ENCODE peak calls at places on chromosomes 4 and X, in nine cellular contexts. H is bronchial epithelial cell, A is HFF-Myc, D is HCT116, Z is lower leg skin, G is psoas muscle, F is heart right ventricle, X is mucosa of descending colon, M is esophagus squamous epithelium. L is an unnamed sample.

GRCh38 chr4:42655921-42656735 is 777 bp downstream of the ATP8A1 start:
- DNase-seq in G (peak; percentile 64), H (peak; percentile 2), A (no peak), F (peak; percentile 42), X (peak; percentile 72), M (no peak), D (no peak), Z (peak; percentile 29), L (no peak)

GRCh38 chrX:120823554-120823953 is 52.1 kb downstream of the CT47B1 start:
- DNase-seq in A (no peak), H (peak; percentile 20), D (no peak), F (no peak), M (no peak), G (no peak), Z (no peak), X (no peak), L (no peak)

GRCh38 chr4:165569031-165569430 is 190.2 kb downstream of the CPE start:
- DNase-seq in D (no peak), X (no peak), G (no peak), M (no peak), Z (no peak), F (no peak), H (peak; percentile 13), A (no peak), L (no peak)

GRCh38 chr4:166252487-166253402 is 379.7 kb downstream of the TLL1 start:
- DNase-seq in H (peak; percentile 36), G (no peak), F (no peak), X (no peak), M (no peak), Z (no peak), A (no peak), D (peak; percentile 37), L (no peak)

GRCh38 chr4:17468638-17469221 is 43.2 kb downstream of the QDPR start:
- DNase-seq in X (no peak), M (no peak), A (peak; percentile 24), Z (no peak), F (no peak), H (no peak), G (no peak), D (peak; percentile 12), L (peak; percentile 29)

GRCh38 chr4:110654254-110654635 is 31.4 kb upstream of the PITX2 start:
- DNase-seq in A (no peak), F (no peak), X (no peak), G (no peak), D (no peak), M (no peak), Z (no peak), H (no peak), L (no peak)

GRCh38 chrX:119692241-119693031 is 532 bp downstream of the SEPTIN6 start:
- DNase-seq in M (no peak), F (peak; percentile 24), G (peak; percentile 57), A (no peak), X (peak; percentile 64), Z (no peak), D (no peak), H (peak; percentile 18), L (no peak)

GRCh38 chr4:169707958-169708643 is 49.6 kb downstream of the HPF1 start:
- DNase-seq in F (no peak), A (no peak), X (no peak), D (no peak), G (no peak), H (no peak), M (no peak), Z (no peak), L (peak; percentile 24)

GRCh38 chr4:158193171-158193749 is 17.0 kb upstream of the TMEM144 start:
- DNase-seq in X (no peak), D (peak; percentile 40), F (no peak), H (peak; percentile 52), Z (no peak), A (no peak), M (no peak), G (no peak), L (peak; percentile 4)

GRCh38 chrX:133649659-133650058 is 234.4 kb upstream of the GPC4 start:
- DNase-seq in M (no peak), X (no peak), A (no peak), Z (no peak), G (no peak), D (no peak), F (no peak), H (no peak), L (no peak)

GRCh38 chrX:69309074-69309792 is 144.0 kb upstream of the PJA1 start:
- DNase-seq in F (no peak), D (no peak), Z (no peak), A (no peak), G (no peak), H (no peak), M (no peak), X (no peak), L (no peak)

GRCh38 chr4:147714575-147715401 is 17.1 kb upstream of the ARHGAP10 start:
- DNase-seq in H (peak; percentile 70), A (no peak), G (peak; percentile 70), D (no peak), X (no peak), Z (peak; percentile 72), F (no peak), M (no peak), L (peak; percentile 67)

GRCh38 chr4:114807759-114808404 is 209.3 kb downstream of the UGT8 start:
- DNase-seq in Z (no peak), G (no peak), F (no peak), A (peak; percentile 0), H (peak; percentile 26), X (no peak), M (no peak), D (peak; percentile 42), L (no peak)

GRCh38 chr4:151460434-151460833 is 51.5 kb downstream of the FHIP1A start:
- DNase-seq in G (no peak), Z (no peak), M (no peak), A (no peak), F (no peak), X (no peak), D (no peak), H (no peak), L (no peak)

GRCh38 chrX:108494416-108495095 is 54.9 kb downstream of the COL4A5 start:
- DNase-seq in Z (no peak), F (no peak), A (no peak), X (no peak), D (no peak), G (no peak), M (no peak), H (no peak), L (no peak)

GRCh38 chr4:129246850-129247542 is 151.0 kb downstream of the C4orf33 start:
- DNase-seq in D (no peak), M (no peak), H (no peak), X (no peak), G (no peak), A (no peak), Z (no peak), F (no peak), L (no peak)

GRCh38 chrX:136196691-136197155 is 49.4 kb downstream of the FHL1 start:
- DNase-seq in H (no peak), X (no peak), F (no peak), M (no peak), A (no peak), G (no peak), D (no peak), Z (no peak), L (no peak)
- H3K4me3 ChIP-seq in H (no peak overlapping the region), X (no peak overlapping the region), F (no peak overlapping the region), M (no peak overlapping the region), A (no peak overlapping the region), G (peak overlapping the region; percentile 74), D (no peak overlapping the region), Z (no peak overlapping the region), L (no peak overlapping the region)

GRCh38 chr4:173289351-173289725 is 44.8 kb downstream of the HMGB2 start:
- DNase-seq in F (no peak), Z (no peak), G (no peak), D (no peak), X (no peak), H (no peak), A (no peak), M (no peak), L (no peak)

GRCh38 chr4:173288698-173289350 is 45.3 kb downstream of the HMGB2 start:
- DNase-seq in X (no peak), M (no peak), A (no peak), G (no peak), H (peak; percentile 10), D (no peak), F (no peak), Z (no peak), L (no peak)

GRCh38 chr4:173284463-173284862 is 49.7 kb downstream of the HMGB2 start:
- DNase-seq in X (no peak), Z (no peak), D (no peak), H (no peak), A (no peak), M (no peak), G (no peak), F (no peak), L (no peak)

GRCh38 chr4:173287486-173287885 is 46.7 kb downstream of the HMGB2 start:
- DNase-seq in Z (no peak), X (no peak), G (no peak), A (no peak), D (no peak), H (no peak), M (no peak), F (no peak), L (no peak)

GRCh38 chr4:173288296-173288695 is 45.9 kb downstream of the HMGB2 start:
- DNase-seq in G (no peak), M (peak; percentile 2), A (peak; percentile 33), D (peak; percentile 37), H (peak; percentile 52), F (no peak), X (no peak), Z (peak; percentile 70), L (no peak)
- TF ChIP-seq CTCF in G (peak; percentile 42), M (no peak), A (peak; percentile 58), D (peak; percentile 32), H (peak; percentile 51), F (peak; percentile 63), X (no peak), Z (no peak), L (peak; percentile 35)

DNA sequence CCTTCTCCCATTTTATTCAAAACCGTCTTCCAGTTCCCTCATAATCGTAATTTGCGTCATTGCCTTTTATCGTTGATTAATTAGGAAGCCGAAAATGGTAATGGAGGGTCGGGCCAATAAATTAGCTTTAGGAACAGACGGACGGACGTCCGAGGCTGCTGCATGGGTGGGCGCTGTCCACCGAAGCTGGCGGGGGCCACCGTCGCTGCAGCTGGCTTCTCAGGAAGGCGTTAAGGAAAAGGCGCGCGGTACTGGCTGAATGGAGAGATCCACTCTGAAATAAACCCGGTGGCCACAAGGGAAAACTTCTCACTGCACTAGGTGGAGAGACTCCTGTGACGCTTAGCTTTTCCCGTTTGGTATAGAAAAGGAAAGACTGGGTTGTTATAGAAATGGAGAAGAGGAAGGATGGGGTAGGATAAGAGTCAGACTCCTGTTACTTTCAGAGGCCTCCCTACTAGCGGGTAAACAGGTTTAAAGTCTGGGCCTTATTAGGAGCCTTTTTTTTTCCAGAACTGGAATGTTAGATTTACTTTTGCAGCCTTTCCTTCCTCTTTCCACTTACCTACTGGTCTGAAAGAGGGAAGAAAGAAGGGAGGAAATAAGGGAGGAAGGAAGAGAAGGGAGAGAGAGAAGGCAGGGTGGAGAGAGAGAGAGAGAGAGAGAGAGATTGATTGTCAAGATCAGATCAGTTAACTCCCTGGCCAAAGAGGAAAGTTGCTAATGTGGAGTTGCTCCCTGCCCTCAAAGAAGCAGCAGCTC is 11.3 kb upstream of the PRDM8 start:
- DNase-seq in H (no peak), D (no peak), A (no peak), X (no peak), F (no peak), G (no peak), Z (no peak), M (no peak), L (no peak)
- H3K4me3 ChIP-seq in H (no peak overlapping the region), D (no peak overlapping the region), A (peak overlapping the region; percentile 66), X (no peak overlapping the region), F (no peak overlapping the region), G (peak overlapping the region; percentile 70), Z (no peak overlapping the region), M (peak overlapping the region; percentile 56), L (peak overlapping the region; percentile 89)

GRCh38 chr4:100421356-100421978 is 96.4 kb downstream of the EMCN start:
- DNase-seq in H (peak; percentile 57), F (no peak), D (peak; percentile 51), Z (no peak), A (peak; percentile 16), X (no peak), M (no peak), G (no peak), L (peak; percentile 6)
- TF ChIP-seq CTCF in H (peak; percentile 43), F (peak; percentile 59), D (peak; percentile 51), Z (no peak), A (peak; percentile 27), X (no peak), M (peak; percentile 41), G (peak; percentile 79), L (peak; percentile 54)